ENCODE peak calls at places on chromosomes 12 and 14, in six cellular contexts. R is SK-N-SH, V is K562, G is GM12878, S is HepG2, N is H1. E is an unnamed sample.

GRCh38 chr14:91376547-91377477 is 40.8 kb downstream of the CCDC88C start:
- DNase-seq in N (no peak), S (no peak), V (no peak), G (no peak), R (peak; percentile 50), E (no peak)

GRCh38 chr14:97283450-97284230 is 486.5 kb downstream of the VRK1 start:
- DNase-seq in R (no peak), G (no peak), V (no peak), N (no peak), S (no peak), E (no peak)

GRCh38 chr12:106219043-106219442 is 28.8 kb downstream of the CKAP4 start:
- DNase-seq in N (no peak), R (no peak), V (no peak), S (no peak), G (no peak), E (no peak)

GRCh38 chr12:88998421-88998820 is 353.9 kb downstream of the DUSP6 start:
- DNase-seq in R (no peak), V (no peak), G (no peak), S (no peak), N (no peak), E (no peak)

GRCh38 chr12:116066381-116067230 is 210.9 kb downstream of the MED13L start:
- DNase-seq in R (peak; percentile 34), G (no peak), S (peak; percentile 34), V (peak; percentile 69), N (no peak), E (peak; percentile 41)

GRCh38 chr12:80165741-80166140 is 66.4 kb downstream of the OTOGL start:
- DNase-seq in S (no peak), V (no peak), G (no peak), N (no peak), R (no peak), E (no peak)

GRCh38 chr14:56131865-56132830 is 13.9 kb downstream of the PELI2 start:
- DNase-seq in R (no peak), S (no peak), V (no peak), G (no peak), N (no peak), E (no peak)

GRCh38 chr12:4293299-4293941 is 19.9 kb downstream of the CCND2 start:
- DNase-seq in G (no peak), R (no peak), V (no peak), S (no peak), N (no peak), E (no peak)

GRCh38 chr12:133106253-133106652 is 23.8 kb downstream of the ZNF891 start:
- DNase-seq in G (no peak), V (peak; percentile 5), R (no peak), N (no peak), S (no peak), E (no peak)

GRCh38 chr12:13156277-13156676 is 40.2 kb upstream of the EMP1 start:
- DNase-seq in R (no peak), G (no peak), N (no peak), S (no peak), V (no peak), E (no peak)

GRCh38 chr14:72644038-72644437 is 249.9 kb downstream of the DPF3 start:
- DNase-seq in V (no peak), R (no peak), S (no peak), N (no peak), G (no peak), E (no peak)

GRCh38 chr12:78864483-78865296 is at the start of gene SYT1:
- DNase-seq in R (peak; percentile 92), V (no peak), G (no peak), N (no peak), S (no peak), E (no peak)

GRCh38 chr12:27164330-27165045 is 79.6 kb upstream of the STK38L start:
- DNase-seq in N (no peak), G (no peak), S (no peak), R (no peak), V (no peak), E (no peak)

GRCh38 chr12:1069846-1070245 is 78.8 kb downstream of the ERC1 start:
- DNase-seq in N (no peak), R (no peak), G (no peak), V (no peak), S (no peak), E (no peak)

GRCh38 chr12:12749433-12749832 is 32.3 kb downstream of the CDKN1B start:
- DNase-seq in G (no peak), V (no peak), R (no peak), S (peak; percentile 63), N (no peak), E (no peak)

GRCh38 chr14:85991156-85991555 is 461.2 kb downstream of the FLRT2 start:
- DNase-seq in G (no peak), V (no peak), S (no peak), R (no peak), N (no peak), E (no peak)

GRCh38 chr14:56452989-56453388 is 126.6 kb upstream of the TMEM260 start:
- DNase-seq in S (no peak), R (no peak), V (no peak), N (no peak), G (no peak), E (no peak)

GRCh38 chr12:53077030-53077429 is 2.2 kb downstream of the SPRYD3 start:
- DNase-seq in V (no peak), G (no peak), N (no peak), R (no peak), S (no peak), E (no peak)

GRCh38 chr12:51814311-51815088 is 34.0 kb downstream of the FIGNL2 start:
- DNase-seq in V (peak; percentile 50), G (no peak), N (no peak), S (peak; percentile 62), R (peak; percentile 95), E (peak; percentile 19)

GRCh38 chr12:108518101-108518715 is 3.1 kb downstream of the FICD start:
- DNase-seq in R (no peak), N (no peak), S (no peak), V (no peak), G (no peak), E (no peak)

GRCh38 chr12:54588110-54588831 is at the start of gene PPP1R1A:
- DNase-seq in S (no peak), N (no peak), V (no peak), G (no peak), R (peak; percentile 51), E (no peak)

GRCh38 chr14:35533357-35534129 is 421 bp upstream of the INSM2 start:
- DNase-seq in N (no peak), V (peak; percentile 66), G (no peak), R (peak; percentile 96), S (peak; percentile 70), E (no peak)

GRCh38 chr12:113456761-113457160 is 14.9 kb downstream of the LHX5 start:
- DNase-seq in G (no peak), V (no peak), S (no peak), R (no peak), N (no peak), E (no peak)

GRCh38 chr12:4813741-4814140 is 93.5 kb downstream of the GALNT8 start:
- DNase-seq in S (no peak), G (no peak), R (no peak), N (no peak), V (no peak), E (no peak)

DNA sequence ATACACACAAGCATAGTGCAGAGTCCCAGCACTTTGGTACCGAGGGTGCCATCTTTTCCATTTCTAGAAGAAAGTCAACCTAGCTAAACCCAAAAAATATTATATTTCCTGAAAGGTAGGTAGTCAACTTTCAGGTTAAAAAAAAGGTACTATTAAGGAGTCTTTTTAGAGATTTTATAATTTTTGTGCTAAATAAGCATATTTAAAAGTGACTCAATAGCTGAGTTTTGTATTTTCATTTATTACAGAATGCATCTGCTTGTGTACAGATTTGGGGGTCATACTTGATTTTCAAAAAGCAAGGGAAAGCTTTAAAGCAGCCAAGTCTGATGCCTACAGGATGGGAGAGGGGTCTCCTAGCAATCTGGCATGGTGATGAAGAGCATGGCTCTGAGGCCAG is 34.6 kb downstream of the DCAF5 start:
- DNase-seq in N (no peak), S (no peak), R (no peak), V (no peak), G (no peak), E (no peak)
- TF ChIP-seq GABPA in N (no peak), S (no peak), R (no peak), V (no peak), G (no peak), E (no peak)

GRCh38 chr14:76954791-76955190 is 73.7 kb downstream of the IRF2BPL start:
- DNase-seq in G (no peak), N (no peak), S (no peak), V (no peak), R (no peak), E (no peak)

GRCh38 chr14:76955575-76956252 is 72.8 kb downstream of the IRF2BPL start:
- DNase-seq in N (no peak), S (peak; percentile 59), G (peak; percentile 66), R (no peak), V (peak; percentile 24), E (peak; percentile 32)

GRCh38 chr14:76958020-76958965 is 70.2 kb downstream of the IRF2BPL start:
- DNase-seq in S (no peak), R (no peak), V (no peak), G (no peak), N (no peak), E (no peak)

GRCh38 chr14:76957224-76957881 is 71.2 kb downstream of the IRF2BPL start:
- DNase-seq in R (peak; percentile 64), V (peak; percentile 37), N (no peak), G (no peak), S (no peak), E (no peak)

GRCh38 chr14:76956253-76957090 is 72.0 kb downstream of the IRF2BPL start:
- DNase-seq in S (peak; percentile 89), R (peak; percentile 91), V (peak; percentile 93), N (peak; percentile 94), G (no peak), E (peak; percentile 87)
- H3K4me3 ChIP-seq in S (peak overlapping the region; percentile 77), R (peak overlapping the region; percentile 25), V (peak overlapping the region; percentile 42), N (peak overlapping the region; percentile 11), G (peak overlapping the region; percentile 68), E (peak overlapping the region; percentile 29)

DNA sequence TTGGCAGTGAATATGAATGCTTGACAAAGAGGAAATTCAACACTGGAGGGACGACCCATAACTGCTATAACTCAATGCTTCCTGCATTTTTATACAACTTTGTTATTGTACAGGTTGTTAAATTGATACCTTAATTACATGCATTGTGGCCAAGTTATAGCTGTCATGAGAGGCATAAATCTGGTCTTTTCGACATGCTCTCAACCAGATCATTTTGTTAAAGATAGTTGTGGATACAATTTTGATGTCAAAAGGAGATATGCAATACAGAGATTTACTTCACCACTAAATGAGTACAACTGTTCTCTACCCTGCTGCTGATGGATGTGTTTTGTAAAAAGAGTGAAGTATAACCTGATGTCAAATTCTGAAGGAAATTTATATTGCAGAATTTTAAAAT is 946.0 kb downstream of the GALC start:
- DNase-seq in G (no peak), R (no peak), V (no peak), N (no peak), S (no peak), E (no peak)
- TF ChIP-seq POLR2AphosphoS5 in G (no peak), R (no peak), V (no peak), N (no peak), S (no peak), E (no peak)

DNA sequence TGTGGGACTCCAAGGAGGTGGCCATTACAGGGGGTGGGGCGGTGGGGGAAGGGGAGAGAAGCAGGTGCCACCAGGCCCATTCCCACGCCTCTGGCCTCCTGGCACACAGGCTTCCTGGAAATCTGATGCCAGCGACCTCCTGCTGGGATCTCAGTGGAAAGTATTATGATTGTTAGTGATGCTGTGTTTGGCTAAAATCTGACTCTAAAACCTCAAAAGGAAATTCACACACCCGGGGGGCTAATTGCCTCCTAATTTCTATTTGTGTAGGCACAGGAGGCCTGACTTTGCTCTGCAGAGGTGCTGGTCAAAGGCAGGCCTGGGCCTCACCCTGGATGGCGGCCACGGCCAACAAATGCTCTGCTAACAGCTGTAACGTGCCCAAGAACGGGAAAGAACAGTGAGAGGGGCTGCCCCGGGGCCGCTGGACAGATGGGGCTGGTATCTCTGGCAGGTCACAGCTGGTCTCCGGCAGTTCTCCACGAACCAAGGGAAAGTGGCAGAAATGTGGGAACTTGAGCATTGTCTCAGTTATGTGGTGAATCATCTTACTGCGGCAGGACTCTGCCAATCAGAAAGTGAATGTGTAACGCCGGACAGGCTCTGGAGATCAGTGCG is 14.3 kb downstream of the FAM181A start:
- DNase-seq in S (no peak), N (no peak), V (no peak), R (no peak), G (no peak), E (no peak)
- TF ChIP-seq GABPA in S (no peak), N (no peak), V (no peak), R (no peak), G (no peak), E (no peak)